ENCODE peak calls at places on chromosomes 4 and X, in five cellular contexts. V is glomerular endothelial cell, J is left colon, I is GM12892, T is amniotic epithelial cell. W is an unnamed sample.

GRCh38 chr4:105058177-105058812 is 88.4 kb upstream of the TET2 start:
- DNase-seq in T (peak; percentile 87), V (no peak), J (no peak), I (no peak), W (peak; percentile 6)

GRCh38 chr4:134470544-134470943 is 269.0 kb upstream of the PABPC4L start:
- DNase-seq in V (peak; percentile 14), T (peak; percentile 34), J (no peak), I (no peak), W (peak; percentile 18)

GRCh38 chr4:88447339-88447738 is 9.6 kb upstream of the HERC5 start:
- DNase-seq in J (no peak), V (no peak), I (no peak), T (no peak), W (no peak)

GRCh38 chrX:154696328-154697045 is 43.1 kb upstream of the CTAG2 start:
- DNase-seq in T (peak; percentile 81), J (no peak), I (no peak), V (no peak), W (peak; percentile 55)

GRCh38 chr4:118350961-118351360 is 1.8 kb downstream of the PRSS12 start:
- DNase-seq in I (no peak), T (no peak), V (no peak), J (no peak), W (no peak)

GRCh38 chrX:100635040-100635439 is 1.6 kb downstream of the TSPAN6 start:
- DNase-seq in V (no peak), T (no peak), J (no peak), I (no peak), W (no peak)

GRCh38 chr4:173211222-173211621 is 42.6 kb downstream of the GALNT7 start:
- DNase-seq in V (no peak), I (no peak), T (no peak), J (no peak), W (no peak)

GRCh38 chr4:72489267-72489666 is 79.8 kb downstream of the ADAMTS3 start:
- DNase-seq in V (no peak), T (no peak), I (no peak), J (no peak), W (no peak)

GRCh38 chr4:39036172-39036571 is 4.0 kb upstream of the TMEM156 start:
- DNase-seq in I (no peak), V (no peak), T (peak; percentile 80), J (no peak), W (peak; percentile 88)

GRCh38 chrX:110699109-110699508 is 96.5 kb downstream of the CHRDL1 start:
- DNase-seq in T (no peak), V (no peak), I (no peak), J (no peak), W (peak; percentile 1)

GRCh38 chrX:3295731-3296130 is 50.7 kb downstream of the MXRA5 start:
- DNase-seq in I (no peak), T (peak; percentile 6), J (no peak), V (no peak), W (no peak)

GRCh38 chr4:98262431-98262830 is 1.2 kb downstream of the RAP1GDS1 start:
- DNase-seq in J (no peak), V (no peak), I (no peak), T (peak; percentile 14), W (no peak)

GRCh38 chr4:3747582-3747906 is 18.6 kb upstream of the ADRA2C start:
- DNase-seq in I (no peak), J (no peak), T (no peak), V (no peak), W (no peak)

GRCh38 chr4:79823148-79823763 is 249.8 kb downstream of the ANTXR2 start:
- DNase-seq in I (no peak), V (no peak), J (peak; percentile 45), T (peak; percentile 77), W (peak; percentile 20)

GRCh38 chr4:77634132-77634785 is 28.6 kb downstream of the CXCL13 start:
- DNase-seq in T (no peak), J (no peak), V (no peak), I (no peak), W (no peak)

GRCh38 chr4:2469192-2469984 is 482 bp downstream of the RNF4 start:
- DNase-seq in J (peak; percentile 62), I (peak; percentile 74), V (no peak), T (peak; percentile 19), W (peak; percentile 49)

GRCh38 chr4:73868206-73869129 is 725 bp upstream of the CXCL1 start:
- DNase-seq in J (peak; percentile 31), T (peak; percentile 79), I (no peak), V (no peak), W (peak; percentile 74)

GRCh38 chrX:137034508-137034872 is 695 bp upstream of the GPR101 start:
- DNase-seq in V (no peak), J (no peak), I (no peak), T (peak; percentile 0), W (no peak)

GRCh38 chr4:151228196-151229119 is 48.5 kb upstream of the PRSS48 start:
- DNase-seq in T (no peak), J (no peak), I (no peak), V (peak; percentile 81), W (no peak)

W was measured in mesenchymal stem cell.